ENCODE peak calls at places on chromosome 12, in five cellular contexts. O is K562, F is GM12878, Y is A549, S is HepG2. V is an unnamed sample.

GRCh38 chr12:101854747-101855146 is 22.6 kb upstream of the DRAM1 start:
- DNase-seq in O (no peak), F (no peak), Y (no peak), S (no peak), V (no peak)

GRCh38 chr12:19382111-19382526 is 57.2 kb upstream of the AEBP2 start:
- DNase-seq in O (no peak), F (peak; percentile 46), Y (peak; percentile 88), S (peak; percentile 9), V (peak; percentile 57)

GRCh38 chr12:27554003-27554402 is 30.0 kb downstream of the PPFIBP1 start:
- DNase-seq in O (no peak), F (no peak), Y (no peak), S (no peak), V (no peak)

GRCh38 chr12:91177380-91177779 is 5.2 kb downstream of the DCN start:
- DNase-seq in O (no peak), F (no peak), Y (no peak), S (no peak), V (no peak)

GRCh38 chr12:4997939-4998338 is 45.7 kb upstream of the KCNA5 start:
- DNase-seq in O (no peak), F (no peak), Y (peak; percentile 26), S (no peak), V (no peak)

GRCh38 chr12:64256166-64256800 is 34.2 kb upstream of the KICS2 start:
- DNase-seq in O (peak; percentile 35), F (no peak), Y (peak; percentile 65), S (peak; percentile 49), V (peak; percentile 83)

GRCh38 chr12:90299121-90299520 is 590.5 kb upstream of the ATP2B1 start:
- DNase-seq in O (no peak), F (peak; percentile 44), Y (no peak), S (no peak), V (no peak)

GRCh38 chr12:42143401-42144173 is 1.1 kb downstream of the GXYLT1 start:
- DNase-seq in O (no peak), F (no peak), Y (peak; percentile 55), S (no peak), V (no peak)

GRCh38 chr12:89593233-89593632 is 67.4 kb upstream of the POC1B start:
- DNase-seq in O (no peak), F (no peak), Y (no peak), S (no peak), V (no peak)

GRCh38 chr12:93788853-93789252 is 111.7 kb downstream of the CRADD start:
- DNase-seq in O (no peak), F (no peak), Y (no peak), S (no peak), V (no peak)

GRCh38 chr12:32264995-32265394 is 134.4 kb upstream of the FGD4 start:
- DNase-seq in O (no peak), F (no peak), Y (no peak), S (no peak), V (no peak)

GRCh38 chr12:50934371-50934851 is 17.9 kb upstream of the HIGD1C start:
- DNase-seq in O (no peak), F (no peak), Y (no peak), S (no peak), V (no peak)

GRCh38 chr12:57614178-57614947 is 3.1 kb downstream of the ARHGEF25 start:
- DNase-seq in O (peak; percentile 84), F (peak; percentile 33), Y (peak; percentile 68), S (no peak), V (peak; percentile 89)

GRCh38 chr12:22539055-22539454 is 5.3 kb downstream of the C2CD5 start:
- DNase-seq in O (no peak), F (no peak), Y (no peak), S (no peak), V (no peak)

GRCh38 chr12:15540025-15540424 is 217.7 kb downstream of the PTPRO start:
- DNase-seq in O (no peak), F (no peak), Y (no peak), S (no peak), V (no peak)

GRCh38 chr12:74915718-74916117 is 293.9 kb downstream of the KCNC2 start:
- DNase-seq in O (no peak), F (no peak), Y (no peak), S (no peak), V (no peak)

GRCh38 chr12:88401153-88401552 is 179.1 kb downstream of the KITLG start:
- DNase-seq in O (no peak), F (no peak), Y (no peak), S (no peak), V (no peak)

GRCh38 chr12:44565163-44565562 is 311.0 kb downstream of the NELL2 start:
- DNase-seq in O (no peak), F (no peak), Y (no peak), S (no peak), V (no peak)

GRCh38 chr12:121441555-121441954 is 41.6 kb downstream of the RNF34 start:
- DNase-seq in O (no peak), F (no peak), Y (peak; percentile 70), S (peak; percentile 28), V (peak; percentile 62)

GRCh38 chr12:104695453-104696148 is 238.9 kb downstream of the CHST11 start:
- DNase-seq in O (no peak), F (peak; percentile 73), Y (no peak), S (no peak), V (no peak)

GRCh38 chr12:3243376-3244084 is 166.4 kb downstream of the TSPAN9 start:
- DNase-seq in O (no peak), F (no peak), Y (no peak), S (no peak), V (no peak)

GRCh38 chr12:130017571-130018449 is 114.0 kb upstream of the TMEM132D start:
- DNase-seq in O (no peak), F (no peak), Y (no peak), S (no peak), V (peak; percentile 10)

GRCh38 chr12:15979096-15980091 is 68.3 kb downstream of the DERA start:
- DNase-seq in O (peak; percentile 32), F (no peak), Y (peak; percentile 32), S (peak; percentile 38), V (peak; percentile 67)

GRCh38 chr12:49868449-49868848 is 25.5 kb upstream of the BCDIN3D start:
- DNase-seq in O (no peak), F (no peak), Y (no peak), S (no peak), V (no peak)

DNA sequence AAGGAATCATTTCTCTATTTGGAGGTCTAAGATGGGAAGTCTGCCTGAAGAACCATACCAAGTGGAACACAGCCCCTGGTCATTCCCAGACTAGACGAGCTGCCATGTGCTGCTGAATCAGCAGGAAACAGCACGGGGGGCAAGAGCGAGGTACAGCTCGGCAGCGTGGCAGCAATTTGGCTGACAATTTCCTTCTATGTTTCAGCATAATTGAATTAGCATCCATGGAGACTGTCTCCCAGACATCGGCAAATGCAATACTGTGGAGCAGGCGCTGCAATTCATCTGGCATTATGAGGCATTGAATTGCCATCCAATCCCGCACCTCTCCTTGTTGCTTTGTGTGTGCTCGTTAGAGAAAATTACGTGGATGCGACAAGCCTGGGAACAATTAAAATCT is 46.0 kb upstream of the CCDC60 start:
- DNase-seq in O (no peak), F (no peak), Y (no peak), S (no peak), V (no peak)
- TF ChIP-seq JUNB in O (no peak), F (no peak), Y (no peak), S (no peak), V (no peak)

GRCh38 chr12:30795410-30795659 is 40.6 kb upstream of the CAPRIN2 start:
- DNase-seq in O (no peak), F (no peak), Y (no peak), S (no peak), V (no peak)

GRCh38 chr12:30796508-30796780 is 41.7 kb upstream of the CAPRIN2 start:
- DNase-seq in O (peak; percentile 29), F (no peak), Y (peak; percentile 39), S (no peak), V (peak; percentile 78)

GRCh38 chr12:30797689-30798088 is 42.9 kb upstream of the CAPRIN2 start:
- DNase-seq in O (no peak), F (no peak), Y (no peak), S (no peak), V (no peak)

GRCh38 chr12:30795660-30796507 is 41.1 kb upstream of the CAPRIN2 start:
- DNase-seq in O (peak; percentile 58), F (no peak), Y (peak; percentile 69), S (peak; percentile 48), V (peak; percentile 91)

DNA sequence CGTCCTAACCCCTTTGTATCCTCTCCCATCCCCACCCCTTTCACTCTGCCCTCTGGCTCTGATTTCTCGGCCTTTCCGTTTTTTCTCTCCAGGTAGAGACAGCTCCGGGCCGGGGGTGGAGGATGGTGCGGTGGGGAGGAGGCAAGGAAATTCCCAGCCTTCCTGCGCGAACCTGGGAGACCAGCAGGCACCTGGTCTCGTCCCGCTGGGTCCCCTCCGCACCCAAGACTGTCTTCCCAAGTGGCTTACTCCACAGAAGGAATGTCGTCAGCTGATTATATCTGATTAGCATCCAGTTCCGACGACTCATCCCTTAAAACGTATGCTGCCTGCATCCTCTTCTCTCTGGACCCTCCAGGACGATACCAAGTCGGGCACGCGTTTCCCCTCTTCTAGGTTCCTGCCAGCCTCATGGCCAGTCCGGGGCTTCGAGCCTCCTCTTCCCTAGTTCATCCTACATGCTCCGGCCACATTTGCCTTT is 42.2 kb upstream of the CAPRIN2 start:
- DNase-seq in O (no peak), F (no peak), Y (peak; percentile 29), S (no peak), V (peak; percentile 61)
- TF ChIP-seq REST in O (no peak), F (no peak), Y (no peak), S (no peak), V (no peak)

DNA sequence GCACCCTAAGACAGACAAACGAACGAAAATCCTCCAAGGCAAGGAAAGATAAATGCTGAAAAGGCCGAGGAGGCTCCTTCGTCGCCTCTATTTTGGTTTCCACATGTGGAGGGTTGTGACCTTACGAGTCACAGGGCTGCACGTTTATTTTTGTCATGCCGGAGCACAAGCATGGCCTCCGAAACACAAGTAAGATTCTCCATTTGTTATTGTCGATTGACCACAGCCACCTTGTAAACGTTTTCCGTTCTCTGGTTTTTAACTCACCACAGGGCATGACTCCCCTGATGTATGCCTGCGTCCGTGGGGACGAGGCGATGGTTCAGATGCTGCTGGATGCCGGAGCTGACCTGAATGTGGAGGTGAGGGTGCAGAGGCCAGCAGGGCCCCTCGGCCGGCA is 73.1 kb upstream of the PWP1 start:
- DNase-seq in O (no peak), F (no peak), Y (no peak), S (no peak), V (no peak)
- TF ChIP-seq JUNB in O (no peak), F (no peak), Y (no peak), S (no peak), V (no peak)

GRCh38 chr12:78878866-78879265 is 14.3 kb downstream of the SYT1 start:
- DNase-seq in O (no peak), F (no peak), Y (no peak), S (no peak), V (no peak)

GRCh38 chr12:78880078-78880477 is 15.5 kb downstream of the SYT1 start:
- DNase-seq in O (no peak), F (no peak), Y (peak; percentile 24), S (no peak), V (peak; percentile 79)

DNA sequence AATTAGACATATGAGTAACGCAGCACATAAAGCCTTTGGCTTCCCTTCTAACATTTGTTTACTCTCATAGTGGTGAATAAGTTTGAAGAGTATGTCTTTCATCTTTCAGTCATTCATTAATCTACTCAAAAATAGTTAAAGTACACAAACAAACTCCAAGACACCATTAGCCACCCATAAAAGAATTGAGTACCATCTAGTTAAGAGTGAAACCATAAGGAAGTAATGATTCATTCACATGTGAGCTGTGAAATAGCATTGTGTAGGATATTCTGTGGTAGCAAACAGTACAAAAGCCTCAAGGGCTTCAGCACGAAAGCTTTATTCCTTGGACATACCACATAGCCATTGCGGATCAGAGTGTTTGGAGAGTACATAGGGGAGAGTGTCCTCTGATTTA is 13.9 kb downstream of the SYT1 start:
- DNase-seq in O (no peak), F (no peak), Y (peak; percentile 29), S (no peak), V (no peak)
- TF ChIP-seq REST in O (no peak), F (no peak), Y (no peak), S (no peak), V (no peak)

V was measured in GM23338.